ENCODE peak calls at places on chromosomes 3 and 15, in six cellular contexts. One of them, this sample, is unnamed.

GRCh38 chr3:13391308-13391707 is 28.8 kb downstream of the NUP210 start:
- DNase-seq in psoas muscle: no peak
- DNase-seq in neural progenitor cell: no peak
- DNase-seq in heart right ventricle: no peak
- DNase-seq in GM23338: peak
- DNase-seq in HCT116: no peak
- DNase-seq in this sample: no peak

GRCh38 chr15:90906181-90906849 is 3.2 kb downstream of the MAN2A2 start:
- DNase-seq in psoas muscle: peak
- DNase-seq in neural progenitor cell: no peak
- DNase-seq in heart right ventricle: no peak
- DNase-seq in GM23338: no peak
- DNase-seq in HCT116: no peak
- DNase-seq in this sample: no peak

GRCh38 chr15:29668120-29668602 is 154.1 kb downstream of the TJP1 start:
- DNase-seq in psoas muscle: no peak
- DNase-seq in neural progenitor cell: peak
- DNase-seq in heart right ventricle: peak
- DNase-seq in GM23338: peak
- DNase-seq in HCT116: peak
- DNase-seq in this sample: peak

GRCh38 chr3:38000965-38001455 is 10.4 kb downstream of the VILL start:
- DNase-seq in psoas muscle: no peak
- DNase-seq in neural progenitor cell: no peak
- DNase-seq in heart right ventricle: no peak
- DNase-seq in GM23338: no peak
- DNase-seq in HCT116: no peak
- DNase-seq in this sample: no peak

GRCh38 chr15:80966431-80967197 is 23.0 kb downstream of the MESD start:
- DNase-seq in psoas muscle: no peak
- DNase-seq in neural progenitor cell: peak
- DNase-seq in heart right ventricle: no peak
- DNase-seq in GM23338: peak
- DNase-seq in HCT116: no peak
- DNase-seq in this sample: no peak

GRCh38 chr3:159987291-159987711 is 1.3 kb upstream of the IL12A start:
- DNase-seq in psoas muscle: no peak
- DNase-seq in neural progenitor cell: peak
- DNase-seq in heart right ventricle: no peak
- DNase-seq in GM23338: peak
- DNase-seq in HCT116: no peak
- DNase-seq in this sample: no peak

GRCh38 chr3:153163349-153164008 is 1.5 kb downstream of the RAP2B start:
- DNase-seq in psoas muscle: no peak
- DNase-seq in neural progenitor cell: no peak
- DNase-seq in heart right ventricle: no peak
- DNase-seq in GM23338: peak
- DNase-seq in HCT116: no peak
- DNase-seq in this sample: peak

GRCh38 chr3:151976211-151977050 is 103.0 kb downstream of the SUCNR1 start:
- DNase-seq in psoas muscle: no peak
- DNase-seq in neural progenitor cell: no peak
- DNase-seq in heart right ventricle: no peak
- DNase-seq in GM23338: no peak
- DNase-seq in HCT116: peak
- DNase-seq in this sample: peak

GRCh38 chr15:89810837-89811236 is 3.8 kb downstream of the ANPEP start:
- DNase-seq in psoas muscle: no peak
- DNase-seq in neural progenitor cell: no peak
- DNase-seq in heart right ventricle: no peak
- DNase-seq in GM23338: no peak
- DNase-seq in HCT116: no peak
- DNase-seq in this sample: no peak

GRCh38 chr3:159764211-159765024 is 224.2 kb upstream of the IL12A start:
- DNase-seq in psoas muscle: peak
- DNase-seq in neural progenitor cell: peak
- DNase-seq in heart right ventricle: peak
- DNase-seq in GM23338: no peak
- DNase-seq in HCT116: no peak
- DNase-seq in this sample: no peak

GRCh38 chr15:39554746-39555387 is 26.0 kb upstream of the THBS1 start:
- DNase-seq in psoas muscle: no peak
- DNase-seq in neural progenitor cell: no peak
- DNase-seq in heart right ventricle: no peak
- DNase-seq in GM23338: no peak
- DNase-seq in HCT116: no peak
- DNase-seq in this sample: no peak

GRCh38 chr15:39558421-39558820 is 22.5 kb upstream of the THBS1 start:
- DNase-seq in psoas muscle: no peak
- DNase-seq in neural progenitor cell: no peak
- DNase-seq in heart right ventricle: no peak
- DNase-seq in GM23338: no peak
- DNase-seq in HCT116: no peak
- DNase-seq in this sample: no peak

GRCh38 chr15:39553947-39554731 is 26.7 kb upstream of the THBS1 start:
- DNase-seq in psoas muscle: no peak
- DNase-seq in neural progenitor cell: no peak
- DNase-seq in heart right ventricle: no peak
- DNase-seq in GM23338: no peak
- DNase-seq in HCT116: no peak
- DNase-seq in this sample: no peak

GRCh38 chr15:39555885-39556284 is 25.0 kb upstream of the THBS1 start:
- DNase-seq in psoas muscle: no peak
- DNase-seq in neural progenitor cell: no peak
- DNase-seq in heart right ventricle: no peak
- DNase-seq in GM23338: peak
- DNase-seq in HCT116: no peak
- DNase-seq in this sample: no peak

DNA sequence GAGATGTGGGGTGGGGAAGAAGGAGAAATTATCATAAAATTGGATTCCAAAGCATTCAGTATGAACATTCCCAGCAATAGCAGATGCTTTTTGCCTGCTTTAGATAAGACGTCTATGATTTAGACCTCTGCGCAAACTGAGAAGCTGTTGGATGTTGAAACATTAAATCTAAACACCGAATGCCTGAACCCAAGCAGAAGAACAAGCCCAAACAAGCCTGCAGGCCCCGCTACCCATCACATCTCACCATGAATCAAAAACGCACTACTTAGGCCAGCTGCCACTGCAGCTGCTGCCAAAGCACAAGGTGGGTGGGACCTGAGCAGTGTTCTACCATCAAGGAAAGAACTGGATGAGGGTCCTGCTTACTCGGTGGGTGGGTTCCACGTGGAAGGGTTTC is 24.4 kb upstream of the THBS1 start:
- DNase-seq in psoas muscle: no peak
- DNase-seq in neural progenitor cell: no peak
- DNase-seq in heart right ventricle: no peak
- DNase-seq in GM23338: no peak
- DNase-seq in HCT116: no peak
- DNase-seq in this sample: no peak
- H3K27ac ChIP-seq in psoas muscle: no peak
- H3K27ac ChIP-seq in neural progenitor cell: no peak
- H3K27ac ChIP-seq in heart right ventricle: no peak
- H3K27ac ChIP-seq in GM23338: no peak
- H3K27ac ChIP-seq in HCT116: no peak
- H3K27ac ChIP-seq in this sample: no peak

DNA sequence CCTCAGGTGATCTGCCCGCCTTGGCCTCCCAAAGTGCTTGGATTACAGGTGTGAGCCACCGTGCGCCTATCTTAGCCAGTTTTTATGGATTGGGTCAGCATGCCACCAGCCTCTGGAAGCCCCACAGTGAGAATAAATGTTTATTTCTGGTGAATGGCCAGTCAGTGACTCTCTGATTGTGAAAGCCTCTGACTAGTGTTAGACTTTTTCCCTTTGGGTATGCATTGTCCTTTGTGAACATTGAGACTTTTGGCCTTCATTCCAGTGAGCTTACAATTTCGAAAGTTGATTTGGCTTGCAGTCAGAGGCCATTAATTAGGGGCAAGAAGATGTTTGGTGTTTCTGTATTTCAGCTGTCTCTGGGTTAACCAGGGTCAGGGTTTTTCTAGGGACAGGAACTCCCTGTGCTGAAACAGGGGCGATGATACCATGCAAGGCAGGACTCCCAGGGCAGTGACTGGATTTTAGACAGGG is 274.5 kb upstream of the C2CD4B start:
- DNase-seq in psoas muscle: no peak
- DNase-seq in neural progenitor cell: no peak
- DNase-seq in heart right ventricle: no peak
- DNase-seq in GM23338: no peak
- DNase-seq in HCT116: no peak
- DNase-seq in this sample: no peak
- H3K27ac ChIP-seq in psoas muscle: peak
- H3K27ac ChIP-seq in neural progenitor cell: no peak
- H3K27ac ChIP-seq in heart right ventricle: no peak
- H3K27ac ChIP-seq in GM23338: no peak
- H3K27ac ChIP-seq in HCT116: no peak
- H3K27ac ChIP-seq in this sample: no peak

GRCh38 chr15:84755736-84756527 is 7.5 kb downstream of the ZNF592 start:
- DNase-seq in psoas muscle: no peak
- DNase-seq in neural progenitor cell: no peak
- DNase-seq in heart right ventricle: no peak
- DNase-seq in GM23338: peak
- DNase-seq in HCT116: no peak
- DNase-seq in this sample: no peak
- H3K27ac ChIP-seq in psoas muscle: no peak
- H3K27ac ChIP-seq in neural progenitor cell: no peak
- H3K27ac ChIP-seq in heart right ventricle: no peak
- H3K27ac ChIP-seq in GM23338: peak
- H3K27ac ChIP-seq in HCT116: no peak
- H3K27ac ChIP-seq in this sample: no peak

GRCh38 chr15:74523982-74524381 is 17.0 kb upstream of the ARID3B start:
- DNase-seq in psoas muscle: no peak
- DNase-seq in neural progenitor cell: no peak
- DNase-seq in heart right ventricle: no peak
- DNase-seq in GM23338: no peak
- DNase-seq in HCT116: no peak
- DNase-seq in this sample: no peak

GRCh38 chr15:74520407-74520806 is 20.6 kb upstream of the ARID3B start:
- DNase-seq in psoas muscle: no peak
- DNase-seq in neural progenitor cell: no peak
- DNase-seq in heart right ventricle: no peak
- DNase-seq in GM23338: no peak
- DNase-seq in HCT116: no peak
- DNase-seq in this sample: no peak

GRCh38 chr15:74517096-74517495 is 23.9 kb upstream of the ARID3B start:
- DNase-seq in psoas muscle: no peak
- DNase-seq in neural progenitor cell: no peak
- DNase-seq in heart right ventricle: no peak
- DNase-seq in GM23338: no peak
- DNase-seq in HCT116: no peak
- DNase-seq in this sample: no peak

GRCh38 chr15:74514039-74514438 is 27.0 kb upstream of the ARID3B start:
- DNase-seq in psoas muscle: no peak
- DNase-seq in neural progenitor cell: no peak
- DNase-seq in heart right ventricle: no peak
- DNase-seq in GM23338: no peak
- DNase-seq in HCT116: no peak
- DNase-seq in this sample: no peak

DNA sequence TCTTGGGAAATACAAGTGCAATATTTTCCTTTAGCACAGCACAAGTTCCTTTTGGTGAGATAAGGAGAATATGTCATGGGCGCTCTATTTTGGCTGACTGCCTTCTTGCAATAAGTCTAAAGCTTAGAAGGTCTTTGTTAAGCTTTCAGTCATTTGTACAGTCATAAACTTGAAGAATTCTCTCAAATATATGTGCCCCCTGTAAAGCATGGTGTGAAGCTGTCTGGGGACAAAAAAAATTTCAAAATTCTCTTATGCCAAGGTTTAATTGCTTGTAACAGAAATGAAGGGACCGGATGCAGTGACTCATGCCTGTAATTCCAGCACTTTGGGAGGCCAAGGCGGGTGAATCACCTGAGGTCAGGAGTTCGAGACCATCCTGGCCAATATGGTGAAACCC is 21.7 kb upstream of the ARID3B start:
- DNase-seq in psoas muscle: no peak
- DNase-seq in neural progenitor cell: no peak
- DNase-seq in heart right ventricle: no peak
- DNase-seq in GM23338: no peak
- DNase-seq in HCT116: no peak
- DNase-seq in this sample: peak
- H3K27ac ChIP-seq in psoas muscle: no peak
- H3K27ac ChIP-seq in neural progenitor cell: no peak
- H3K27ac ChIP-seq in heart right ventricle: no peak
- H3K27ac ChIP-seq in GM23338: no peak
- H3K27ac ChIP-seq in HCT116: no peak
- H3K27ac ChIP-seq in this sample: no peak

GRCh38 chr15:26635105-26635504 is 137.8 kb downstream of the GABRB3 start:
- DNase-seq in psoas muscle: no peak
- DNase-seq in neural progenitor cell: no peak
- DNase-seq in heart right ventricle: no peak
- DNase-seq in GM23338: no peak
- DNase-seq in HCT116: no peak
- DNase-seq in this sample: no peak

GRCh38 chr15:26630857-26631256 is 142.0 kb downstream of the GABRB3 start:
- DNase-seq in psoas muscle: no peak
- DNase-seq in neural progenitor cell: no peak
- DNase-seq in heart right ventricle: no peak
- DNase-seq in GM23338: peak
- DNase-seq in HCT116: no peak
- DNase-seq in this sample: no peak

GRCh38 chr15:26632500-26632899 is 140.4 kb downstream of the GABRB3 start:
- DNase-seq in psoas muscle: no peak
- DNase-seq in neural progenitor cell: no peak
- DNase-seq in heart right ventricle: no peak
- DNase-seq in GM23338: no peak
- DNase-seq in HCT116: no peak
- DNase-seq in this sample: no peak

GRCh38 chr15:26631894-26632293 is 141.0 kb downstream of the GABRB3 start:
- DNase-seq in psoas muscle: no peak
- DNase-seq in neural progenitor cell: peak
- DNase-seq in heart right ventricle: no peak
- DNase-seq in GM23338: peak
- DNase-seq in HCT116: no peak
- DNase-seq in this sample: no peak

GRCh38 chr15:26634319-26634718 is 138.5 kb downstream of the GABRB3 start:
- DNase-seq in psoas muscle: no peak
- DNase-seq in neural progenitor cell: peak
- DNase-seq in heart right ventricle: no peak
- DNase-seq in GM23338: peak
- DNase-seq in HCT116: no peak
- DNase-seq in this sample: no peak
- H3K27ac ChIP-seq in psoas muscle: no peak
- H3K27ac ChIP-seq in neural progenitor cell: no peak
- H3K27ac ChIP-seq in heart right ventricle: no peak
- H3K27ac ChIP-seq in GM23338: peak
- H3K27ac ChIP-seq in HCT116: no peak
- H3K27ac ChIP-seq in this sample: no peak

DNA sequence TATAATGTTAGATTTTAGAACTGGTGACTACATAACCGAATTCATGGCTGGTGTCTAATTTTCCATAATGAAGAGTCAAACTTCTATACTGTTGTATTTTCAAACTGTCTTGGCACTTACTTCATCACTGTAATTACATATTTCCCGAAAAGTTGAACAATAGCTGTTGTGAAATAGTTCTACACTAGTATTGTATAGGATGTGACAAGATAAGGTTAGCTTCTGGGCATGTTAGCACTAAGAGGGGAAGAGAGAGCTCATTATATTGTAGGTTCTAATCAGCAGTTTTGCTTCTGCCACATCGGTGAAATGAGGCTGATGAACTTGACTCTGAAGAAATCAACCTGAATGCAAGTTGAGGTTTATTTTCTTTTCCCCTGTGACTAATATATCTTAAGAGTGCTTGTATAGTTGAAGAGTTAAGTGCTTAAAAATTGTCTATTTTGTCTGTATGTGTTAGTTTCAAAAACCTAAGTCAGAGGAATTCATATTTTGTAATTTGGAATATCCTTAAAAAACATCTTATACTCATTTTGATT is 8.9 kb downstream of the GYG1 start:
- DNase-seq in psoas muscle: no peak
- DNase-seq in neural progenitor cell: no peak
- DNase-seq in heart right ventricle: no peak
- DNase-seq in GM23338: no peak
- DNase-seq in HCT116: no peak
- DNase-seq in this sample: no peak
- H3K27ac ChIP-seq in psoas muscle: peak
- H3K27ac ChIP-seq in neural progenitor cell: no peak
- H3K27ac ChIP-seq in heart right ventricle: peak
- H3K27ac ChIP-seq in GM23338: no peak
- H3K27ac ChIP-seq in HCT116: no peak
- H3K27ac ChIP-seq in this sample: no peak